ENCODE peak calls at places on chromosomes 11 and 22, in ten cellular contexts. K is tibial nerve, Z is Caco-2, Q is psoas muscle, E is heart left ventricle, W is ovary, V is left ventricle myocardium inferior, P is osteoblast, H is mesendoderm, N is tibial artery. S is an unnamed sample. For H3K36me3, the result is how much of the 10 kb centered on the place peaks cover.

GRCh38 chr11:8593935-8594909 is at the start of gene STK33:
- DNase-seq in K (no peak), Z (peak), Q (peak), E (peak), W (peak), V (peak), P (peak), H (peak), N (no peak), S (peak)

GRCh38 chr11:64121637-64122410 is 44.1 kb downstream of the MACROD1 start:
- DNase-seq in K (no peak), Z (no peak), Q (no peak), E (no peak), W (no peak), V (no peak), P (peak), H (no peak), N (no peak), S (no peak)

GRCh38 chr11:75474878-75475766 is 42.1 kb upstream of the KLHL35 start:
- DNase-seq in K (peak), Z (peak), Q (peak), E (peak), W (peak), V (peak), P (peak), H (peak), N (no peak), S (peak)

GRCh38 chr11:45671246-45672171 is 6.1 kb upstream of the CHST1 start:
- DNase-seq in K (no peak), Z (no peak), Q (no peak), E (no peak), W (no peak), V (no peak), P (peak), H (no peak), N (no peak), S (peak)

GRCh38 chr11:87359401-87359800 is 321.7 kb downstream of the TMEM135 start:
- DNase-seq in K (no peak), Z (no peak), Q (no peak), E (no peak), W (no peak), V (no peak), P (no peak), H (no peak), N (no peak), S (no peak)

GRCh38 chr22:26812731-26813130 is 155.3 kb downstream of the MIAT start:
- DNase-seq in K (no peak), Z (no peak), Q (no peak), E (no peak), W (no peak), V (no peak), P (no peak), H (no peak), N (no peak), S (no peak)

GRCh38 chr22:28146401-28147304 is 227.6 kb upstream of the PITPNB start:
- DNase-seq in K (no peak), Z (no peak), Q (no peak), E (no peak), W (no peak), V (no peak), P (no peak), H (no peak), N (no peak), S (no peak)

GRCh38 chr22:31211862-31212730 is at the start of gene LIMK2:
- DNase-seq in K (peak), Z (peak), Q (peak), E (peak), W (peak), V (peak), P (peak), H (peak), N (peak), S (peak)

GRCh38 chr11:488992-489391 is 18.1 kb downstream of the RNH1 start:
- DNase-seq in K (no peak), Z (no peak), Q (no peak), E (peak), W (no peak), V (no peak), P (peak), H (no peak), N (no peak), S (peak)

GRCh38 chr11:116595305-116595880 is 177.4 kb downstream of the BUD13 start:
- DNase-seq in K (no peak), Z (peak), Q (no peak), E (no peak), W (no peak), V (no peak), P (no peak), H (no peak), N (no peak), S (no peak)

GRCh38 chr11:6703247-6704063 is 20.3 kb upstream of the MRPL17 start:
- DNase-seq in K (no peak), Z (peak), Q (peak), E (no peak), W (no peak), V (peak), P (no peak), H (peak), N (peak), S (peak)

DNA sequence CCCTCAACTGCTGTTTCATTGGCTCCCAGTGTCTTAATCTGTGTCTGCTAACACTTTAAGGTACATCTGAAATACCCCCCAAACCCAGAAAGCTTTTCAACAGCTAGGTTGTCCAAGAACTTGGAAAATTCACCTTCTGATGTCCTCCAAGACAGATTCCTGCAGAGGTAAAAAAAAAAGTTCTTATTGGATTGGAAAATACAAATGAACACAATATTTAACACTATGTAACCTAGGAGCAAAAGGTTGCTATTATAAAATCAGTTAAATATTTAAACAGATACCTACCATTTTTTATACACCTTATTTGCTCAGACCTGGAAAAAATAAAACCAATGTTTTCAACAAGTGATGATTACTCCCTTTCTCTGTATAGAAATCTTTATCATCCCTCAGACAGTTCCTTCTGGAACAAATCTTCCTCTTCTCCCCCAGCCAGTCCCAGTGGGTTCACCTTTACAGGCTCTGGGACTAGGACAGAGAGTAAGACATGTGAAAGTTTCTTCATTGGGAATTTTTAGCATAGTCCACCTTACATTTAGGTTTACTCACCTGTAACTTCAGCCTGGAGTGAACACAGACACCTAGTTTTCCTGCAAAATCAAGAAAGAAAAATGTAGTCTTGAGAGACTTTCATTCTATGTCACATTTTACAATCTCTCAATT is 13.3 kb upstream of the WDR74 start:
- DNase-seq in K (no peak), Z (no peak), Q (no peak), E (no peak), W (no peak), V (no peak), P (no peak), H (no peak), N (no peak), S (no peak)
- H3K4me3 ChIP-seq in K (no peak), Z (no peak), Q (peak), E (no peak), W (no peak), V (no peak), P (no peak), H (peak), N (no peak), S (peak)

DNA sequence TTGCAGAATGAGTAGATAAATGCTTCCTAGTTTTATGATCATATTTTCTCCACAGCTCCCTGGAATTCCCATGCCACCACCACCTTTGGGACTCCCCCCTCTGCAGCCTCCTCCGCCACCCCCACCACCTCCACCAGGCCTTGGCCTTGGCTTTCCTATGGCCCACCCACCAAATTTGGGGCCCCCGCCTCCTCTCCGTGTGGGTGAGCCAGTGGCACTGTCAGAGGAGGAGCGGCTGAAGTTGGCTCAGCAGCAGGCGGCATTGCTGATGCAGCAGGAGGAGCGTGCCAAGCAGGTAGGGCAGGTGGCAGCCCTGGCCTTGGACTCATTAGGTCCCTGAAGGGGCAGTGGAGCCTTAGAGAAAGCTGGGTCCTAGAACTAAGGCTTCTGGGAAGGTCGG is 2.9 kb downstream of the SF3B2 start:
- DNase-seq in K (no peak), Z (no peak), Q (no peak), E (no peak), W (no peak), V (no peak), P (peak), H (no peak), N (no peak), S (peak)
- H3K36me3 ChIP-seq in K (under half), Z (under half), Q (under half), E (half or more), W (under half), V (half or more), P (half or more), H (under half), N (half or more), S (under half)

GRCh38 chr22:41562461-41562860 is 1.7 kb downstream of the CSDC2 start:
- DNase-seq in K (no peak), Z (no peak), Q (no peak), E (no peak), W (peak), V (no peak), P (peak), H (no peak), N (no peak), S (no peak)

GRCh38 chr22:41561788-41562187 is 978 bp downstream of the CSDC2 start:
- DNase-seq in K (no peak), Z (no peak), Q (no peak), E (peak), W (peak), V (peak), P (peak), H (no peak), N (no peak), S (peak)

GRCh38 chr22:41563051-41563711 is 2.4 kb downstream of the CSDC2 start:
- DNase-seq in K (no peak), Z (no peak), Q (no peak), E (no peak), W (peak), V (no peak), P (peak), H (peak), N (peak), S (peak)

GRCh38 chr22:41560095-41560487 is 719 bp upstream of the CSDC2 start:
- DNase-seq in K (no peak), Z (no peak), Q (no peak), E (no peak), W (peak), V (no peak), P (no peak), H (no peak), N (no peak), S (no peak)

GRCh38 chr22:41561335-41561734 is 525 bp downstream of the CSDC2 start:
- DNase-seq in K (no peak), Z (no peak), Q (no peak), E (no peak), W (peak), V (no peak), P (no peak), H (peak), N (no peak), S (peak)
- H3K4me3 ChIP-seq in K (peak), Z (no peak), Q (peak), E (peak), W (peak), V (peak), P (peak), H (no peak), N (peak), S (peak)

GRCh38 chr11:4118107-4118506 is 23.5 kb downstream of the RRM1 start:
- DNase-seq in K (no peak), Z (no peak), Q (no peak), E (no peak), W (no peak), V (no peak), P (peak), H (no peak), N (no peak), S (no peak)
- H3K36me3 ChIP-seq in K (under half), Z (under half), Q (under half), E (half or more), W (under half), V (half or more), P (under half), H (under half), N (half or more), S (under half)

DNA sequence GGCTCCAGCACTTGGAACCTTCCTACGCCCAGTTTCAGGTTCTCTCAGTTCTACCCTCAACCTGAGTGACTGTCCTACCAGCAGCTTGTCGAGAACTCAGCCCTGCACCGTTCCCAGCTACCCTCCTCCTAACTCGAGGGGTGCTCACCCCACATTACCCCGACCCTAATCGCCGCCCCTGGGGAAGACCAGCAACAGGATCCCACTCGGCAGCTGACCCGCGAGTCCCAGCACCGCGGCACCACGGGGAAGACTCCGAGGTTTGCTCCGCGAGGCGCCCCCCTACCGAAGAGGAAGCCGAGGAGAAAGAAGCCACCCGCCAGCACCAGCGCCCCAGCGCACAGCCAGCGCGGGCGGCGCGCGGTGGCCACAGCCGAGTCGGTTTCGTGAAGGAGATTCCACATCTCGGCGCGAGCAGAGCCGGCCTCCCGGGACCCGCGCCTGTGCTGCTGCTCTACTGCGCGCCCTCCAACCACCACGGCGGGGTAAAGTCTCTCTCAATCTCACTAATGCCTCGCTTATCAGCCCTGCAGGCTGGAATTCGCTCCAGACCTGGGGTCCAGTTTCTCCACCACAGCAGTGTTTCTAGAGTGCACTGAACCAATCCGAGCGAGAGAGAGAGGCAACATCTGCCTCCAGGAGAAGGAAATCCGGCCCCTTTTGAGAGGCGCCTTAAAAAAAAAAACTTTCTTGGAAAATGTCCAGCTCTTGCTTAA is at the start of gene FOLH1:
- DNase-seq in K (no peak), Z (no peak), Q (peak), E (peak), W (peak), V (peak), P (peak), H (peak), N (peak), S (peak)
- H3K4me3 ChIP-seq in K (peak), Z (no peak), Q (peak), E (peak), W (peak), V (peak), P (no peak), H (no peak), N (peak), S (no peak)

GRCh38 chr22:17552737-17553136 is 10.6 kb upstream of the SLC25A18 start:
- DNase-seq in K (no peak), Z (no peak), Q (peak), E (no peak), W (no peak), V (peak), P (no peak), H (no peak), N (no peak), S (no peak)
- H3K36me3 ChIP-seq in K (under half), Z (under half), Q (under half), E (under half), W (under half), V (under half), P (under half), H (under half), N (under half), S (half or more)

GRCh38 chr11:9903579-9903978 is 239.7 kb downstream of the SWAP70 start:
- DNase-seq in K (no peak), Z (no peak), Q (no peak), E (no peak), W (no peak), V (no peak), P (no peak), H (no peak), N (no peak), S (no peak)

GRCh38 chr11:9906043-9906791 is 242.3 kb downstream of the SWAP70 start:
- DNase-seq in K (no peak), Z (peak), Q (no peak), E (no peak), W (no peak), V (no peak), P (peak), H (peak), N (no peak), S (peak)

GRCh38 chr11:9901931-9902330 is 238.1 kb downstream of the SWAP70 start:
- DNase-seq in K (no peak), Z (no peak), Q (no peak), E (no peak), W (no peak), V (no peak), P (no peak), H (no peak), N (no peak), S (no peak)

DNA sequence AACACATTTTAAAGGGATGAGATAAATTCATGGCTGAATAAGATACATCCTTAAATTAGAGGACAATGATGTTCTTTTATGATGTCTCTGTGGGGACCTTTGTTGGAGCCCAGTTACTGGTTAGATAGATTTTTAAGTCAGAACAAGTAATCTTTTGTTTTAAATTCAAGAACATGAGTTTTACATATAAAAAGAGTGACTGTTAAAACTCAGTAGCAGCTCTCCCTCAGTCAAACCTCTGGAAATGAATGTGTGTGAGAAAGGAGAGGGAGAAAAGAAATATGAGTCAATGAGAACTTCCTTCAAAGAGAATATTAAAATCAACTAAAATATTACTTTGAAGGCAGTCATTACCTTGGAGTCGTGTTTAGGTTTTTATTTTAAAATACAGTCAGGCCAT is 241.7 kb downstream of the SWAP70 start:
- DNase-seq in K (no peak), Z (no peak), Q (no peak), E (no peak), W (no peak), V (no peak), P (no peak), H (no peak), N (no peak), S (no peak)
- H3K4me3 ChIP-seq in K (no peak), Z (no peak), Q (no peak), E (no peak), W (no peak), V (no peak), P (no peak), H (no peak), N (no peak), S (no peak)

S was measured in H7.